ENCODE peak calls at places on chromosomes 12 and 14, in nine cellular contexts. K, P, Q, X, T, J, R, U and O are unnamed samples.

GRCh38 chr14:21233457-21234076 is 35.7 kb downstream of the HNRNPC start:
- DNase-seq in K (no peak), P (no peak), Q (no peak), X (no peak), T (no peak), J (no peak), R (no peak), U (no peak), O (peak; percentile 15)

GRCh38 chr12:128933039-128933438 is 79.8 kb downstream of the GLT1D1 start:
- DNase-seq in K (no peak), P (no peak), Q (no peak), X (no peak), T (no peak), J (no peak), R (no peak), U (no peak), O (no peak)

GRCh38 chr14:99119554-99119953 is 152.4 kb downstream of the BCL11B start:
- DNase-seq in K (no peak), P (no peak), Q (peak; percentile 24), X (no peak), T (no peak), J (no peak), R (no peak), U (no peak), O (no peak)

GRCh38 chr12:10101042-10101579 is 2.3 kb upstream of the CLEC1A start:
- DNase-seq in K (peak; percentile 69), P (no peak), Q (no peak), X (no peak), T (peak; percentile 79), J (no peak), R (no peak), U (no peak), O (no peak)

GRCh38 chr12:110498984-110499706 is 2.8 kb downstream of the VPS29 start:
- DNase-seq in K (no peak), P (no peak), Q (no peak), X (no peak), T (peak; percentile 64), J (no peak), R (no peak), U (no peak), O (no peak)

GRCh38 chr14:74945261-74945851 is 10.0 kb downstream of the PGF start:
- DNase-seq in K (no peak), P (no peak), Q (no peak), X (no peak), T (no peak), J (no peak), R (no peak), U (no peak), O (no peak)

GRCh38 chr12:49212572-49212971 is 23.7 kb upstream of the TUBA1A start:
- DNase-seq in K (no peak), P (no peak), Q (no peak), X (no peak), T (no peak), J (no peak), R (no peak), U (no peak), O (no peak)

GRCh38 chr12:129394416-129394815 is 509.4 kb downstream of the TMEM132D start:
- DNase-seq in K (no peak), P (no peak), Q (no peak), X (no peak), T (no peak), J (no peak), R (no peak), U (no peak), O (no peak)

GRCh38 chr14:60647081-60647836 is 2.0 kb downstream of the SIX1 start:
- DNase-seq in K (no peak), P (no peak), Q (peak; percentile 19), X (peak; percentile 20), T (peak; percentile 56), J (no peak), R (no peak), U (no peak), O (no peak)

GRCh38 chr14:64855732-64856527 is 23.8 kb downstream of the SPTB start:
- DNase-seq in K (no peak), P (no peak), Q (no peak), X (peak; percentile 82), T (no peak), J (no peak), R (no peak), U (no peak), O (no peak)

GRCh38 chr12:2834581-2835491 is at the start of gene NRIP2:
- DNase-seq in K (no peak), P (no peak), Q (peak; percentile 62), X (no peak), T (peak; percentile 35), J (no peak), R (no peak), U (no peak), O (no peak)

GRCh38 chr14:69685716-69686115 is 74.3 kb downstream of the SUSD6 start:
- DNase-seq in K (peak; percentile 50), P (no peak), Q (peak; percentile 78), X (peak; percentile 94), T (peak; percentile 61), J (no peak), R (peak; percentile 89), U (no peak), O (no peak)

GRCh38 chr14:103333754-103334643 is at the start of gene EIF5:
- DNase-seq in K (peak; percentile 99), P (peak; percentile 94), Q (peak; percentile 100), X (peak; percentile 99), T (peak; percentile 98), J (peak; percentile 97), R (peak; percentile 99), U (peak; percentile 95), O (peak; percentile 84)

GRCh38 chr12:124518051-124518932 is 49.1 kb downstream of the NCOR2 start:
- DNase-seq in K (peak; percentile 99), P (peak; percentile 40), Q (peak; percentile 84), X (peak; percentile 95), T (peak; percentile 100), J (no peak), R (peak; percentile 96), U (peak; percentile 75), O (no peak)

GRCh38 chr12:70094467-70094866 is 148.8 kb upstream of the CNOT2 start:
- DNase-seq in K (no peak), P (no peak), Q (no peak), X (no peak), T (no peak), J (no peak), R (no peak), U (no peak), O (no peak)

GRCh38 chr12:88944403-88944802 is 364.1 kb upstream of the KITLG start:
- DNase-seq in K (no peak), P (no peak), Q (no peak), X (no peak), T (peak; percentile 11), J (no peak), R (no peak), U (no peak), O (no peak)

GRCh38 chr14:88614218-88614907 is 51.5 kb downstream of the ZC3H14 start:
- DNase-seq in K (no peak), P (no peak), Q (no peak), X (no peak), T (peak; percentile 70), J (no peak), R (no peak), U (no peak), O (no peak)

GRCh38 chr12:97943359-97943758 is 480.8 kb downstream of the RMST start:
- DNase-seq in K (no peak), P (no peak), Q (no peak), X (no peak), T (no peak), J (no peak), R (no peak), U (no peak), O (no peak)

GRCh38 chr14:49367696-49368095 is 218.5 kb downstream of the RPS29 start:
- DNase-seq in K (no peak), P (no peak), Q (no peak), X (no peak), T (no peak), J (no peak), R (no peak), U (no peak), O (no peak)

GRCh38 chr12:22974865-22975264 is 349.9 kb downstream of the ETNK1 start:
- DNase-seq in K (no peak), P (no peak), Q (no peak), X (no peak), T (peak; percentile 81), J (no peak), R (no peak), U (peak; percentile 56), O (no peak)

GRCh38 chr12:110934093-110934852 is 13.9 kb upstream of the MYL2 start:
- DNase-seq in K (peak; percentile 51), P (no peak), Q (no peak), X (no peak), T (peak; percentile 13), J (no peak), R (no peak), U (no peak), O (peak; percentile 80)

GRCh38 chr12:130764073-130764472 is 48.0 kb upstream of the RIMBP2 start:
- DNase-seq in K (no peak), P (no peak), Q (no peak), X (no peak), T (peak; percentile 5), J (no peak), R (no peak), U (no peak), O (no peak)

GRCh38 chr14:91869556-91869955 is 2.2 kb upstream of the TC2N start:
- DNase-seq in K (no peak), P (no peak), Q (no peak), X (no peak), T (no peak), J (no peak), R (no peak), U (no peak), O (no peak)

GRCh38 chr14:50846171-50846880 is 15.4 kb upstream of the NIN start:
- DNase-seq in K (no peak), P (no peak), Q (no peak), X (no peak), T (peak; percentile 85), J (no peak), R (no peak), U (no peak), O (no peak)